ENCODE peak calls at places on chromosomes 5 and 9, in eight cellular contexts. Z is A172, F is left cardiac atrium, V is GM23248, K is T-helper 1 cell, Q is NCI-H1092 treated with DMSO at 0.1 percent for 48 hours, H is fibroblast of the aortic adventitia, C is NCI-H345. L is an unnamed sample.

GRCh38 chr5:150142189-150142788 is 13.4 kb downstream of the PDGFRB start:
- DNase-seq in C (no peak), Z (no peak), K (no peak), F (no peak), V (no peak), H (no peak), Q (no peak), L (no peak)

GRCh38 chr5:132714456-132715307 is 22.7 kb downstream of the KIF3A start:
- DNase-seq in C (no peak), F (no peak), V (peak), H (peak), Z (peak), Q (no peak), K (no peak), L (no peak)

GRCh38 chr9:87713278-87713989 is 12.5 kb upstream of the CTSL start:
- DNase-seq in V (peak), K (no peak), H (peak), C (no peak), Q (no peak), F (peak), Z (peak), L (peak)

GRCh38 chr9:127970401-127971313 is 10.1 kb downstream of the EEIG1 start:
- DNase-seq in C (peak), F (no peak), V (no peak), K (peak), Q (peak), Z (no peak), H (no peak), L (no peak)

GRCh38 chr5:81778642-81779041 is 27.7 kb upstream of the SSBP2 start:
- DNase-seq in Z (peak), K (no peak), F (no peak), V (peak), C (no peak), H (peak), Q (no peak), L (no peak)

GRCh38 chr9:88017086-88017485 is 42.8 kb upstream of the CDK20 start:
- DNase-seq in V (peak), C (no peak), K (no peak), F (no peak), Z (no peak), H (peak), Q (no peak), L (no peak)

GRCh38 chr5:179167871-179168451 is 107.8 kb downstream of the ZNF354C start:
- DNase-seq in Q (no peak), C (no peak), F (peak), K (no peak), Z (no peak), V (peak), H (no peak), L (no peak)

GRCh38 chr5:41747291-41747690 is 122.9 kb downstream of the OXCT1 start:
- DNase-seq in F (no peak), C (peak), V (peak), Q (no peak), Z (peak), K (no peak), H (peak), L (no peak)

GRCh38 chr5:168031614-168032013 is 259.8 kb upstream of the WWC1 start:
- DNase-seq in H (no peak), F (no peak), C (no peak), V (no peak), Z (no peak), K (no peak), Q (no peak), L (no peak)

GRCh38 chr9:16413509-16414016 is 456.9 kb downstream of the BNC2 start:
- DNase-seq in Q (no peak), H (peak), K (no peak), Z (peak), V (peak), F (peak), C (no peak), L (no peak)

GRCh38 chr9:88197781-88198345 is 59.6 kb upstream of the SPATA31C2 start:
- DNase-seq in V (peak), F (no peak), K (no peak), Q (no peak), C (no peak), H (peak), Z (peak), L (no peak)

GRCh38 chr9:15403155-15403554 is 19.5 kb upstream of the SNAPC3 start:
- DNase-seq in Z (peak), V (peak), H (no peak), F (no peak), Q (no peak), K (no peak), C (no peak), L (no peak)

GRCh38 chr5:157047898-157048297 is 11.0 kb downstream of the HAVCR1 start:
- DNase-seq in Z (no peak), C (no peak), Q (no peak), F (no peak), H (no peak), V (no peak), K (no peak), L (no peak)

GRCh38 chr9:6680797-6681146 is 35.2 kb upstream of the GLDC start:
- DNase-seq in Z (peak), C (peak), K (peak), Q (no peak), V (peak), F (peak), H (peak), L (peak)

GRCh38 chr9:77177894-77178794 is 810 bp downstream of the VPS13A start:
- DNase-seq in Q (peak), H (peak), F (peak), V (peak), K (peak), C (peak), Z (peak), L (peak)

GRCh38 chr9:93637886-93638285 is 61.5 kb downstream of the PHF2 start:
- DNase-seq in Q (no peak), F (no peak), C (no peak), Z (no peak), V (no peak), H (no peak), K (no peak), L (no peak)

GRCh38 chr9:16337322-16338029 is 533.0 kb downstream of the BNC2 start:
- DNase-seq in Q (no peak), F (no peak), H (peak), V (peak), Z (peak), C (no peak), K (no peak), L (no peak)

GRCh38 chr5:168477060-168477459 is 9.2 kb upstream of the RARS1 start:
- DNase-seq in Z (peak), Q (no peak), V (peak), C (no peak), H (peak), F (no peak), K (no peak), L (no peak)

GRCh38 chr5:171537463-171537862 is 118.0 kb downstream of the FGF18 start:
- DNase-seq in F (no peak), K (no peak), H (no peak), Q (no peak), C (no peak), V (peak), Z (peak), L (no peak)

GRCh38 chr9:110088099-110088498 is 119.9 kb downstream of the C9orf152 start:
- DNase-seq in Q (no peak), F (no peak), Z (peak), C (peak), K (no peak), V (no peak), H (no peak), L (no peak)

GRCh38 chr9:88828018-88828417 is 163.2 kb upstream of the S1PR3 start:
- DNase-seq in F (no peak), C (no peak), Z (no peak), Q (no peak), V (no peak), K (no peak), H (no peak), L (no peak)

GRCh38 chr5:88707216-88707965 is 175.6 kb downstream of the MEF2C start:
- DNase-seq in K (no peak), Q (no peak), Z (peak), F (no peak), H (no peak), C (no peak), V (no peak), L (no peak)

GRCh38 chr9:121709798-121710197 is 58.4 kb downstream of the DAB2IP start:
- DNase-seq in C (no peak), K (no peak), F (no peak), H (no peak), Z (no peak), Q (peak), V (no peak), L (no peak)

GRCh38 chr5:78858401-78858800 is 126.7 kb downstream of the ARSB start:
- DNase-seq in Q (no peak), H (no peak), K (no peak), C (no peak), F (no peak), V (no peak), Z (no peak), L (no peak)

GRCh38 chr5:54234304-54234938 is 76.0 kb downstream of the ARL15 start:
- DNase-seq in V (peak), Z (peak), K (no peak), H (peak), C (no peak), Q (no peak), F (no peak), L (no peak)

GRCh38 chr9:132187006-132187760 is 25.3 kb downstream of the NTNG2 start:
- DNase-seq in K (no peak), C (no peak), V (no peak), F (no peak), H (no peak), Q (peak), Z (no peak), L (no peak)

GRCh38 chr5:82364497-82364896 is 86.3 kb upstream of the RPS23 start:
- DNase-seq in V (peak), H (peak), C (no peak), F (no peak), Q (peak), Z (peak), K (no peak), L (no peak)

GRCh38 chr5:111776903-111777302 is 19.9 kb upstream of the NREP start:
- DNase-seq in H (no peak), V (no peak), F (no peak), C (no peak), Z (no peak), Q (no peak), K (no peak), L (no peak)

GRCh38 chr5:115349001-115349817 is 52.8 kb upstream of the CCDC112 start:
- DNase-seq in Z (peak), K (no peak), H (peak), Q (no peak), V (peak), C (peak), F (peak), L (peak)

GRCh38 chr5:57431816-57432215 is 50.8 kb downstream of the ACTBL2 start:
- DNase-seq in K (no peak), V (no peak), C (no peak), Q (no peak), H (no peak), F (no peak), Z (no peak), L (no peak)

GRCh38 chr5:4941957-4942830 is 197.9 kb upstream of the ADAMTS16 start:
- DNase-seq in Q (no peak), F (no peak), K (no peak), C (no peak), Z (no peak), V (peak), H (no peak), L (no peak)

GRCh38 chr5:98524796-98525195 is 248.7 kb upstream of the RGMB start:
- DNase-seq in K (no peak), F (no peak), V (no peak), C (no peak), Z (no peak), Q (no peak), H (no peak), L (no peak)

GRCh38 chr9:89996106-89996505 is 391.3 kb downstream of the GADD45G start:
- DNase-seq in Z (no peak), K (no peak), H (no peak), C (no peak), Q (no peak), V (no peak), F (no peak), L (no peak)

GRCh38 chr5:96370981-96371380 is 62.1 kb downstream of the PCSK1 start:
- DNase-seq in H (no peak), K (no peak), Q (peak), C (no peak), Z (no peak), F (no peak), V (no peak), L (no peak)

GRCh38 chr5:171157775-171158174 is 151.3 kb upstream of the TLX3 start:
- DNase-seq in Z (no peak), V (no peak), F (no peak), H (no peak), K (no peak), C (no peak), Q (peak), L (no peak)